ENCODE peak calls at places on chromosomes 11 and 22, in nine cellular contexts. P, B, U, M, V, G, D, Y and J are unnamed samples.

GRCh38 chr11:116981216-116981887 is 116.9 kb downstream of the SIK3 start:
- DNase-seq in P (no peak), B (no peak), U (no peak), M (peak; percentile 15), V (no peak), G (no peak), D (no peak), Y (no peak), J (peak; percentile 23)

GRCh38 chr22:30422481-30423295 is 2.9 kb upstream of the MTFP1 start:
- DNase-seq in P (peak; percentile 34), B (no peak), U (no peak), M (peak; percentile 98), V (peak; percentile 93), G (peak; percentile 94), D (peak; percentile 76), Y (no peak), J (no peak)

GRCh38 chr22:40346178-40347064 is at the start of gene ADSL:
- DNase-seq in P (peak; percentile 82), B (peak; percentile 90), U (peak; percentile 42), M (peak; percentile 88), V (peak; percentile 85), G (peak; percentile 78), D (peak; percentile 94), Y (peak; percentile 74), J (peak; percentile 90)

GRCh38 chr11:62882428-62882742 is 1.7 kb downstream of the SLC3A2 start:
- DNase-seq in P (no peak), B (no peak), U (no peak), M (no peak), V (no peak), G (no peak), D (no peak), Y (no peak), J (no peak)

GRCh38 chr11:102389253-102389652 is 42.2 kb downstream of the BIRC2 start:
- DNase-seq in P (no peak), B (no peak), U (no peak), M (no peak), V (no peak), G (no peak), D (no peak), Y (no peak), J (no peak)

GRCh38 chr22:47587861-47588582 is 825.6 kb downstream of the TBC1D22A start:
- DNase-seq in P (no peak), B (no peak), U (no peak), M (no peak), V (no peak), G (no peak), D (no peak), Y (no peak), J (no peak)

GRCh38 chr11:69558519-69558941 is 77.1 kb downstream of the LINC01488 start:
- DNase-seq in P (no peak), B (no peak), U (no peak), M (no peak), V (no peak), G (no peak), D (no peak), Y (no peak), J (no peak)

GRCh38 chr22:35325209-35325608 is 25.5 kb downstream of the TOM1 start:
- DNase-seq in P (no peak), B (no peak), U (no peak), M (no peak), V (no peak), G (no peak), D (no peak), Y (no peak), J (no peak)

GRCh38 chr11:24509114-24509513 is 12.3 kb downstream of the LUZP2 start:
- DNase-seq in P (no peak), B (no peak), U (no peak), M (no peak), V (no peak), G (no peak), D (no peak), Y (no peak), J (no peak)